ENCODE peak calls at places on chromosomes 1 and 21, in ten cellular contexts. Z, J, E, T, Q, N, S, Y, P and M are unnamed samples.

GRCh38 chr1:60271041-60271440 is 197.5 kb upstream of the C1orf87 start:
- DNase-seq in Z (no peak), J (no peak), E (no peak), T (no peak), Q (no peak), N (no peak), S (no peak), Y (no peak), P (no peak), M (no peak)

GRCh38 chr1:3787745-3788605 is 8.3 kb downstream of the LRRC47 start:
- DNase-seq in Z (no peak), J (no peak), E (no peak), T (no peak), Q (no peak), N (no peak), S (no peak), Y (no peak), P (no peak), M (no peak)

GRCh38 chr1:30106125-30106524 is 617.3 kb downstream of the MATN1 start:
- DNase-seq in Z (no peak), J (peak; percentile 28), E (no peak), T (no peak), Q (peak; percentile 56), N (no peak), S (no peak), Y (peak; percentile 27), P (peak; percentile 18), M (peak; percentile 11)

GRCh38 chr1:202405928-202406327 is 57.4 kb downstream of the PPP1R12B start:
- DNase-seq in Z (no peak), J (no peak), E (no peak), T (no peak), Q (no peak), N (no peak), S (no peak), Y (no peak), P (no peak), M (no peak)

GRCh38 chr1:205533729-205534443 is 29.4 kb downstream of the CDK18 start:
- DNase-seq in Z (no peak), J (no peak), E (no peak), T (peak; percentile 12), Q (no peak), N (no peak), S (no peak), Y (no peak), P (no peak), M (no peak)

GRCh38 chr1:206856674-206857464 is 8.6 kb upstream of the IL20 start:
- DNase-seq in Z (no peak), J (no peak), E (no peak), T (no peak), Q (peak; percentile 51), N (no peak), S (no peak), Y (no peak), P (no peak), M (no peak)

GRCh38 chr1:98429851-98430496 is 231.5 kb upstream of the SNX7 start:
- DNase-seq in Z (no peak), J (no peak), E (no peak), T (peak; percentile 61), Q (peak; percentile 42), N (no peak), S (no peak), Y (no peak), P (peak; percentile 57), M (no peak)

GRCh38 chr1:244962140-244962539 is 97.8 kb upstream of the HNRNPU start:
- DNase-seq in Z (no peak), J (no peak), E (no peak), T (no peak), Q (no peak), N (no peak), S (no peak), Y (no peak), P (no peak), M (no peak)

GRCh38 chr1:116914667-116915066 is 5.0 kb downstream of the PTGFRN start:
- DNase-seq in Z (no peak), J (no peak), E (no peak), T (no peak), Q (no peak), N (no peak), S (no peak), Y (no peak), P (no peak), M (no peak)

GRCh38 chr1:116913941-116914340 is 4.2 kb downstream of the PTGFRN start:
- DNase-seq in Z (no peak), J (no peak), E (no peak), T (no peak), Q (no peak), N (no peak), S (no peak), Y (no peak), P (no peak), M (no peak)

GRCh38 chr1:116916533-116917460 is 7.1 kb downstream of the PTGFRN start:
- DNase-seq in Z (no peak), J (no peak), E (no peak), T (no peak), Q (no peak), N (no peak), S (no peak), Y (no peak), P (no peak), M (peak; percentile 68)

GRCh38 chr1:116916002-116916401 is 6.3 kb downstream of the PTGFRN start:
- DNase-seq in Z (no peak), J (no peak), E (no peak), T (no peak), Q (no peak), N (no peak), S (no peak), Y (no peak), P (no peak), M (no peak)

DNA sequence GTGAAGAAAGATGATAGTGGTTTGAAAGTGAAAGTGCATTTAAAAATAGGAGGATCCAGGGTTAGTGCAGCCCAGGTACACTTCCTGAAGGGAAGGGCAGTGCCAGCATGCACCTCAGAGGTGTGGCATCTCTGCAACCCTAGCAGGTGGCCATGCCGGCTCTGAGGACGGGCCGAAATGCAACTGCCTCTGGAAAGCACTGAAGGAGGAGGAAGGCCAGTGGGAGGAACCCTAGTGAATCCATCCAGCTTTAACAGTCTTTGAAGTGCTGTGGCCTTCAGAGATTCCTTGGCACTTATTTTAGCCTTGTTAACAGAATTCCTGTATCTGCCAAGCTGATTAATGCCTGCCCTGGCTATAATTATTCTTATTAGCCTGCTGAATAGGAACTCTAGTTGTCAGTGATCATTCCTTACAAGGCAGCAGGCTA is 5.5 kb downstream of the PTGFRN start:
- DNase-seq in Z (no peak), J (peak; percentile 84), E (no peak), T (no peak), Q (peak; percentile 35), N (no peak), S (no peak), Y (peak; percentile 22), P (peak; percentile 53), M (no peak)
- H3K4me3 ChIP-seq in Z (no peak overlapping the region), J (no peak overlapping the region), E (peak overlapping the region; percentile 27), T (no peak overlapping the region), Q (peak overlapping the region; percentile 32), N (no peak overlapping the region), S (peak overlapping the region; percentile 21), Y (peak overlapping the region; percentile 45), P (no peak overlapping the region), M (no peak overlapping the region)

GRCh38 chr1:66712819-66713218 is 39.4 kb upstream of the DYNLT5 start:
- DNase-seq in Z (no peak), J (no peak), E (no peak), T (no peak), Q (no peak), N (no peak), S (no peak), Y (no peak), P (no peak), M (no peak)

DNA sequence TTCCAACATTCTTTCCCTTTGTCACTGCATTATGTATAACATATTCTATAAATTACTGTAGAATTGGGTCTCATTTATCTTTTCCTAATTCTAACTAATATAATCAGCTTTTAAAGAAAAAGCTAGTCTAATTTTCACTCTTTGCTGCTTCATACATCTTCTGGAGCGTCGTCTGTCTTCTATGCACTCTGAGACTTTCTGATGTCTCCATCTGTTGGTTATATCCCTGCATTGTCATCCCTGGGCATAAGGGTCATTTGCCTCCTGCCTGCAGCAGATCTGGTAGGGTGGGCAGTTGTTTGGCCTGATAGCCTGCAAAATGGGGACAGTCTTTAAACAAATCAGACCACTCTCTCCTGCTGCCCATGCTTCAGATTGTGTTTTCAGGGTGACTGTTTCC is 40.8 kb upstream of the DYNLT5 start:
- DNase-seq in Z (no peak), J (peak; percentile 5), E (no peak), T (no peak), Q (peak; percentile 13), N (no peak), S (no peak), Y (no peak), P (no peak), M (peak; percentile 13)
- TF ChIP-seq CTCF in Z (no peak), J (no peak), E (no peak), T (no peak), Q (peak; percentile 45), N (no peak), S (no peak), Y (peak; percentile 32), P (no peak), M (no peak)

GRCh38 chr1:154819628-154820590 is 50.2 kb downstream of the KCNN3 start:
- DNase-seq in Z (no peak), J (no peak), E (peak; percentile 37), T (no peak), Q (peak; percentile 48), N (no peak), S (no peak), Y (no peak), P (no peak), M (peak; percentile 23)

GRCh38 chr1:154821083-154821482 is 49.0 kb downstream of the KCNN3 start:
- DNase-seq in Z (no peak), J (no peak), E (no peak), T (no peak), Q (no peak), N (no peak), S (no peak), Y (peak; percentile 49), P (no peak), M (no peak)

GRCh38 chr1:154822717-154823116 is 47.4 kb downstream of the KCNN3 start:
- DNase-seq in Z (no peak), J (no peak), E (no peak), T (no peak), Q (no peak), N (no peak), S (no peak), Y (no peak), P (no peak), M (no peak)

GRCh38 chr1:154818911-154819310 is 51.2 kb downstream of the KCNN3 start:
- DNase-seq in Z (no peak), J (no peak), E (no peak), T (no peak), Q (no peak), N (no peak), S (no peak), Y (no peak), P (no peak), M (no peak)

DNA sequence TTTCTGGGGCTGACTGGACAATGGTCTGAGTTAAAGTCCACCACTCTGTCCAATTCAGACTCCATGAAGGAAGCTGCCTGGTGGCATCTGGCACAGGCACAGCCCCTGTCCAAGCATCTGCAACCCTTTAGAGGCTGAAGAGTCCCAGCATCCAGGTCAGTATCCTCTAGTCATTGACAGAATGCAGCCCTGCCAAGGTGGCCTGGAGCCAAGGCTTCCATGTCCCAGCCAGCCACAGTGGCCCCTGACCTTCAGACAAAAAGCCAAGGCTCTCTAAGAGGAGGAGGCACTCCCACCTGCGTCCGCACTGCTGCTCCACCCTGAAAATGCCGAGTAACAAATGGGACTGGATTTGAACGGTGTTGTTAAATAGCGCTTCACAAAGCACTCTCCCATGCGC is 49.4 kb downstream of the KCNN3 start:
- DNase-seq in Z (no peak), J (no peak), E (no peak), T (no peak), Q (no peak), N (no peak), S (no peak), Y (no peak), P (no peak), M (no peak)
- H3K27me3 ChIP-seq in Z (no peaks in the 10 kb centered on the region), J (peaks cover 10% of the 10 kb centered on the region), E (no peaks in the 10 kb centered on the region), T (no peaks in the 10 kb centered on the region), Q (peaks cover 30% of the 10 kb centered on the region), N (no peaks in the 10 kb centered on the region), S (no peaks in the 10 kb centered on the region), Y (no peaks in the 10 kb centered on the region), P (no peaks in the 10 kb centered on the region), M (peaks cover 2% of the 10 kb centered on the region)

GRCh38 chr21:43210454-43211084 is 41.8 kb downstream of the CRYAA start:
- DNase-seq in Z (no peak), J (no peak), E (no peak), T (no peak), Q (no peak), N (no peak), S (no peak), Y (no peak), P (no peak), M (no peak)

GRCh38 chr21:43207043-43207315 is 38.2 kb downstream of the CRYAA start:
- DNase-seq in Z (peak; percentile 1), J (no peak), E (no peak), T (no peak), Q (no peak), N (no peak), S (no peak), Y (no peak), P (no peak), M (no peak)

GRCh38 chr21:43209575-43210453 is 41.0 kb downstream of the CRYAA start:
- DNase-seq in Z (peak; percentile 11), J (peak; percentile 88), E (peak; percentile 13), T (no peak), Q (peak; percentile 94), N (peak; percentile 40), S (no peak), Y (no peak), P (peak; percentile 10), M (peak; percentile 17)

GRCh38 chr21:43207868-43208267 is 39.1 kb downstream of the CRYAA start:
- DNase-seq in Z (peak; percentile 2), J (no peak), E (no peak), T (no peak), Q (no peak), N (no peak), S (no peak), Y (no peak), P (peak; percentile 5), M (no peak)

DNA sequence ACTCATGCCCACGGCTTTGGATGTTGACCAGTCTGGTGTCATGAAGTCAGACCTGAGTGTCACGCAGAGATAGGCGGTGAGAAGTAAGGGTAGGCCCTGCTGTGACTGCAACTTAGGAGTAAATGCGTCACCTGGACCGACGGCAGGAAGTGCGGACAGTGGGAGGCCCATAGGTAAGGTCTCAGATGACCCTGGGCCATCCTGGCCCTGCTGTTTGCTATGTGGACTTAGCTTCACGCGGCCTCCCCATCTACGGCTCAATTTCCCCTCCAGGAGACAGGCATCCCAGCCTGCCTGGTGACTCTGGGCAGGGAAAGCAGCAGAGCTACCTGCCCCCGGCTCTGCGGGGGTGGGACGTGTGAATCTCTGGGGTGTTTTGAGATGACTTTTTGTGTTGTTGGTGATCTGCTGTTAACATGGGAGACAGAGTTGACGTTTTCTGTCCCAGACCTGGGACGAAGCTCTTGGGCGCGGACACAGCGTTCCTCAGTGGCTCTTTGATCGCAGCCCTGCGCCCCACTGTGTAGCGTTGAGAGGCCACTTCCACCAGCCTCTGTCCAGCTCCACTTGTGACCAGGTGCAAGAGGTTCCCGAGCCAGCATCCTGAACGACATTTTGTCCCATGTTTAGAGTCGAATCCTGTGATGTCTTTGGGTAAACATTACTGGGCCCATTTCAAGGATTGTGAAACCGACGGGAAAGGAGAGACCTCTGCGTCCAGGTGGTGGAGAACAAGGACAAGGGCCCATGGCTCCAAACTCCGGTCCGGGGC is 39.9 kb downstream of the CRYAA start:
- DNase-seq in Z (peak; percentile 9), J (no peak), E (no peak), T (no peak), Q (no peak), N (no peak), S (no peak), Y (no peak), P (peak; percentile 8), M (no peak)
- H3K4me3 ChIP-seq in Z (no peak overlapping the region), J (no peak overlapping the region), E (no peak overlapping the region), T (no peak overlapping the region), Q (no peak overlapping the region), N (no peak overlapping the region), S (no peak overlapping the region), Y (no peak overlapping the region), P (no peak overlapping the region), M (no peak overlapping the region)